ENCODE peak calls at places on chromosomes 16 and 17, in five cellular contexts. One of them, this sample, is unnamed.

GRCh38 chr17:32350662-32351418 is 883 bp downstream of the ZNF207 start:
- DNase-seq in H9: no peak
- DNase-seq in neuronal stem cell: no peak
- DNase-seq in H1: no peak
- DNase-seq in mesendoderm: peak
- DNase-seq in this sample: peak

GRCh38 chr16:12110361-12111107 is 134.0 kb downstream of the SNX29 start:
- DNase-seq in H1: no peak
- DNase-seq in neuronal stem cell: no peak
- DNase-seq in mesendoderm: no peak
- DNase-seq in H9: no peak
- DNase-seq in this sample: no peak

GRCh38 chr16:21626659-21627277 is 25.6 kb downstream of the IGSF6 start:
- DNase-seq in H9: no peak
- DNase-seq in neuronal stem cell: no peak
- DNase-seq in H1: no peak
- DNase-seq in mesendoderm: no peak
- DNase-seq in this sample: peak

GRCh38 chr16:17266606-17267313 is 204.0 kb downstream of the XYLT1 start:
- DNase-seq in H9: no peak
- DNase-seq in mesendoderm: no peak
- DNase-seq in H1: no peak
- DNase-seq in neuronal stem cell: no peak
- DNase-seq in this sample: no peak

GRCh38 chr17:31489295-31490018 is 98.0 kb downstream of the RAB11FIP4 start:
- DNase-seq in neuronal stem cell: no peak
- DNase-seq in mesendoderm: peak
- DNase-seq in H9: peak
- DNase-seq in H1: peak
- DNase-seq in this sample: no peak

GRCh38 chr17:39809221-39809620 is 54.9 kb downstream of the IKZF3 start:
- DNase-seq in H9: no peak
- DNase-seq in H1: no peak
- DNase-seq in mesendoderm: no peak
- DNase-seq in neuronal stem cell: no peak
- DNase-seq in this sample: no peak

GRCh38 chr16:53768593-53768992 is 64.6 kb downstream of the FTO start:
- DNase-seq in H9: no peak
- DNase-seq in H1: no peak
- DNase-seq in mesendoderm: no peak
- DNase-seq in neuronal stem cell: no peak
- DNase-seq in this sample: peak

GRCh38 chr16:53509906-53510703 is 7.1 kb upstream of the AKTIP start:
- DNase-seq in neuronal stem cell: peak
- DNase-seq in H9: peak
- DNase-seq in H1: peak
- DNase-seq in mesendoderm: peak
- DNase-seq in this sample: peak

GRCh38 chr17:12438212-12438611 is 227.5 kb upstream of the MYOCD start:
- DNase-seq in H1: no peak
- DNase-seq in neuronal stem cell: no peak
- DNase-seq in mesendoderm: no peak
- DNase-seq in H9: no peak
- DNase-seq in this sample: no peak

GRCh38 chr16:188674-189073 is 8.4 kb downstream of the HBQ1 start:
- DNase-seq in H9: no peak
- DNase-seq in mesendoderm: peak
- DNase-seq in H1: no peak
- DNase-seq in neuronal stem cell: no peak
- DNase-seq in this sample: no peak

GRCh38 chr16:89579351-89579750 is 3.8 kb downstream of the CPNE7 start:
- DNase-seq in H1: no peak
- DNase-seq in H9: no peak
- DNase-seq in neuronal stem cell: no peak
- DNase-seq in mesendoderm: no peak
- DNase-seq in this sample: no peak

GRCh38 chr16:84314814-84315213 is 20.1 kb downstream of the WFDC1 start:
- DNase-seq in H9: no peak
- DNase-seq in mesendoderm: no peak
- DNase-seq in neuronal stem cell: no peak
- DNase-seq in H1: no peak
- DNase-seq in this sample: peak

GRCh38 chr16:84648595-84649510 is 542 bp downstream of the KLHL36 start:
- DNase-seq in H9: no peak
- DNase-seq in neuronal stem cell: no peak
- DNase-seq in H1: peak
- DNase-seq in mesendoderm: no peak
- DNase-seq in this sample: no peak

GRCh38 chr17:64480951-64481350 is 15.9 kb downstream of the POLG2 start:
- DNase-seq in H1: no peak
- DNase-seq in H9: no peak
- DNase-seq in neuronal stem cell: no peak
- DNase-seq in mesendoderm: no peak
- DNase-seq in this sample: no peak

GRCh38 chr16:4093495-4094137 is 22.6 kb downstream of the ADCY9 start:
- DNase-seq in neuronal stem cell: no peak
- DNase-seq in H1: no peak
- DNase-seq in mesendoderm: no peak
- DNase-seq in H9: no peak
- DNase-seq in this sample: peak

GRCh38 chr16:57383276-57384247 is 11.3 kb downstream of the CX3CL1 start:
- DNase-seq in H1: no peak
- DNase-seq in H9: no peak
- DNase-seq in neuronal stem cell: no peak
- DNase-seq in mesendoderm: peak
- DNase-seq in this sample: peak

GRCh38 chr16:57382535-57383275 is 10.4 kb downstream of the CX3CL1 start:
- DNase-seq in H9: no peak
- DNase-seq in mesendoderm: no peak
- DNase-seq in neuronal stem cell: no peak
- DNase-seq in H1: no peak
- DNase-seq in this sample: no peak

GRCh38 chr16:57384248-57385070 is 12.2 kb downstream of the CX3CL1 start:
- DNase-seq in neuronal stem cell: no peak
- DNase-seq in H1: no peak
- DNase-seq in mesendoderm: no peak
- DNase-seq in H9: no peak
- DNase-seq in this sample: no peak

GRCh38 chr16:57386381-57386951 is 14.2 kb downstream of the CX3CL1 start:
- DNase-seq in neuronal stem cell: no peak
- DNase-seq in H9: no peak
- DNase-seq in H1: no peak
- DNase-seq in mesendoderm: no peak
- DNase-seq in this sample: peak

DNA sequence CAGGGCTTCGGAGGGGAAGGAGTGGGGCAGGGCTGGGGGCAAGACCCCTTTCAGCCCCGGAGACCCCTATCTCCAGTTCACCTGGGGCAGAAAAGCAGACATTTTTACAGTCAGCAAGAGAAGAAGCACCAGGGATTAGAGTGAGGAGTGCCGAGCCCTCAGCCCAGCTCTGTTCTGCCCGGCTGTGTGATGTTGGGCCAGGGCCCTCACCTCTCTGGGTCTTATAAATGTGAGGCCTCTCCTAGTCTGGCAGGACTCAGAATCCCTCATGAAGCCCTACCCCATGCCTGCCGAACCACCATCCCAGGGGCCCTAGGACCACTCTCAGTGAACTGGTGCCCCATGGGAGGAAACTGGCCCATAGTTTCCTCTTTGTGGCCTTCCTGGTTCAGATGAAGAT is 12.8 kb downstream of the CX3CL1 start:
- DNase-seq in H1: no peak
- DNase-seq in H9: no peak
- DNase-seq in neuronal stem cell: no peak
- DNase-seq in mesendoderm: no peak
- DNase-seq in this sample: no peak
- H2AK5ac ChIP-seq in H1: no peak
- H2AK5ac ChIP-seq in H9: no peak
- H2AK5ac ChIP-seq in neuronal stem cell: no peak
- H2AK5ac ChIP-seq in mesendoderm: no peak
- H2AK5ac ChIP-seq in this sample: no peak

DNA sequence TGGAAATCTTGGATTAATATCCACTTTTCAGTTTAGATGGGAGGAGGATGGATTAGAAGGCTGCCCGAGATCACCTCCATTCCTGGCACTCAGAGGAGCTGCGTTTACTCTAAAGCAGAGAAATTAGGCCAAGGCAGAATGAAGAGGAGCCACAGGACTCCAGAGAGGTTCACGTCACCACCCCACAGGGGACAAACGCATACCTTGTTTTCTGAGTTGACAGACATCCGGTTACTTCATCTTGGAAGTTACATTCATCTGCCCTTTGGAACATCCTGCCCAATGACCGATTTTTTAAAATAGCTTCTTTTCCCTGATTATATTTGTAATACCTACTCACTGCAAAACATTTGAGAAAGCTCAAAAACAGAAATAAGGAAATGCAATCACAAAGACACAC is 220.0 kb downstream of the SOX9 start:
- DNase-seq in H1: no peak
- DNase-seq in H9: no peak
- DNase-seq in mesendoderm: no peak
- DNase-seq in neuronal stem cell: no peak
- DNase-seq in this sample: no peak
- H2AK5ac ChIP-seq in H1: no peak
- H2AK5ac ChIP-seq in H9: no peak
- H2AK5ac ChIP-seq in mesendoderm: no peak
- H2AK5ac ChIP-seq in neuronal stem cell: no peak
- H2AK5ac ChIP-seq in this sample: peak

GRCh38 chr17:72717676-72718075 is 374.8 kb downstream of the SLC39A11 start:
- DNase-seq in mesendoderm: no peak
- DNase-seq in H9: no peak
- DNase-seq in H1: no peak
- DNase-seq in neuronal stem cell: no peak
- DNase-seq in this sample: no peak
- H2AK5ac ChIP-seq in mesendoderm: no peak
- H2AK5ac ChIP-seq in H9: no peak
- H2AK5ac ChIP-seq in H1: no peak
- H2AK5ac ChIP-seq in neuronal stem cell: peak
- H2AK5ac ChIP-seq in this sample: peak

GRCh38 chr17:75816693-75817092 is 27.5 kb downstream of the UNC13D start:
- DNase-seq in mesendoderm: no peak
- DNase-seq in neuronal stem cell: no peak
- DNase-seq in H9: no peak
- DNase-seq in H1: no peak
- DNase-seq in this sample: no peak

GRCh38 chr17:75813081-75814020 is 28.7 kb downstream of the UNK start:
- DNase-seq in H1: no peak
- DNase-seq in neuronal stem cell: no peak
- DNase-seq in H9: no peak
- DNase-seq in mesendoderm: no peak
- DNase-seq in this sample: no peak

GRCh38 chr17:75815399-75815798 is 28.8 kb downstream of the UNC13D start:
- DNase-seq in H9: no peak
- DNase-seq in mesendoderm: no peak
- DNase-seq in H1: no peak
- DNase-seq in neuronal stem cell: no peak
- DNase-seq in this sample: no peak

GRCh38 chr17:75814021-75814395 is 29.4 kb downstream of the UNK start:
- DNase-seq in H1: no peak
- DNase-seq in H9: no peak
- DNase-seq in neuronal stem cell: no peak
- DNase-seq in mesendoderm: no peak
- DNase-seq in this sample: no peak

DNA sequence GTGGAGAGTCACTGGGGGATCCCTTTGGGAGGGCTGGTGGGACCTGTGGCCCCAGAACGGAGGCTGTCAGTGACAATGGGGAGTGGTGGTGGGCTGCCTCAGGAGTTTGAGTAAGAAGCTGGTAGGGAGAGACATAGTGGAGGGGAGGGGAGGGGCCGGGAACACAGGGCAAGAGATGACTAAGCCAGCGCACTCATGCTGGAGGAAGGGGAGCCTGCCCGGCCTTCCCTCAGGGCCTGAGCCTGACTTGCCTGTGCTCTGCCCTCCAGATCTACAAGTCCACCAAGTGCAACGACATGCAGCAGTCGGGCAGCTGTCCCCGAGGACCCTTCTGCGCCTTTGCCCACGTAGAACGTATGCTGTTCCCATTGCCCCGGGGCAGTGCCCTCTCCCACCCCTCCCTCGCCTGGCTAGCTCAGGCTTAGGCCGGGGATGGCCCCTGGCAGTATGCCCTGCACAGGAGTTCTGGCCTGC is 29.3 kb downstream of the UNC13D start:
- DNase-seq in mesendoderm: no peak
- DNase-seq in H9: no peak
- DNase-seq in H1: no peak
- DNase-seq in neuronal stem cell: no peak
- DNase-seq in this sample: peak
- H2AK5ac ChIP-seq in mesendoderm: no peak
- H2AK5ac ChIP-seq in H9: no peak
- H2AK5ac ChIP-seq in H1: no peak
- H2AK5ac ChIP-seq in neuronal stem cell: no peak
- H2AK5ac ChIP-seq in this sample: peak

DNA sequence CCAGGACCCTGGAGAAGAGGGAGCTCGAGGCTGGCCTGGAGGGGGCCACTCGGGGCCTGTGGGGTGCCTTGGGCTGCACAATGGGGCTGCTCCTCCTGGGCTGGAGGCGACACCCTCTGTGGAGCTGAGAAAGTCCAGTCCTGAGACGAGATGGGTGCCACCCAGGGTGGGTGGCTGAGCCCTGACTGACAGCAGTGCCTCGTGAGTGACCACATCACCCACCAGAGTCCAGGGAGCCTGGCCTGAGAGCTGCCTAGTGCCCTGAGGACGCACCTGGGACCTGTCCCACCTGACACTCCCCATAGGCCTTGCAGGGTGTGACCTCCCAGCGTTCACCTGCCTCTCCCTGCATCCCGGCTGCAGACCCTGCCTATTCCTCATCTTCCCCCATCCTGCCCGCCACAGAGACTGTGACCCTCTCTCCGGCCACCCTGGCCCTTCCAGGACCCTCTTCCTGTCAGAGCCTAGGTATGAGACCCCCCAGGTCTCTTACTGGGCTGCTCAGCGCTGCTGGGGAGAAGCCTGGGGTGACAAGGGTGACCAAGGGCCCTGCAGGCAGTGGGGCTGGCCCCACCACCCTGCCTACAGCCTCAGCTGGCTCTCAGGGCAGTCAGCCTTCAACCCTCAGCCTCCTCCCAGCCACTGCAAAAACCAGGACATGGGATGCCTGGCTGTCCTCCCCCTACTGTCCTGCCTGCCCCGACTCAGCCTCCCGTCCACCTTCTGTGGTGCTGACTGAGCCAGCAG is 41.2 kb downstream of the TNFRSF13B start:
- DNase-seq in H1: no peak
- DNase-seq in H9: no peak
- DNase-seq in neuronal stem cell: no peak
- DNase-seq in mesendoderm: no peak
- DNase-seq in this sample: no peak
- H2AK5ac ChIP-seq in H1: no peak
- H2AK5ac ChIP-seq in H9: no peak
- H2AK5ac ChIP-seq in neuronal stem cell: peak
- H2AK5ac ChIP-seq in mesendoderm: no peak
- H2AK5ac ChIP-seq in this sample: no peak

This sample was measured in IMR-90.